ENCODE peak calls at places on chromosomes 12 and 14, in seven cellular contexts. One of them, this sample, is unnamed.

GRCh38 chr12:102479099-102479887 is 1.1 kb downstream of the IGF1 start:
- DNase-seq in HCT116: no peak
- DNase-seq in HepG2: no peak
- DNase-seq in GM12878: peak
- DNase-seq in SK-N-SH: no peak
- DNase-seq in K562: peak
- DNase-seq in H1: no peak
- DNase-seq in this sample: no peak

GRCh38 chr14:64726585-64726890 is 22.3 kb downstream of the PLEKHG3 start:
- DNase-seq in HCT116: peak
- DNase-seq in HepG2: no peak
- DNase-seq in GM12878: no peak
- DNase-seq in SK-N-SH: no peak
- DNase-seq in K562: no peak
- DNase-seq in H1: no peak
- DNase-seq in this sample: no peak

GRCh38 chr12:116381744-116382455 is 104.4 kb upstream of the MED13L start:
- DNase-seq in HCT116: no peak
- DNase-seq in HepG2: no peak
- DNase-seq in GM12878: no peak
- DNase-seq in SK-N-SH: no peak
- DNase-seq in K562: no peak
- DNase-seq in H1: peak
- DNase-seq in this sample: peak

GRCh38 chr12:67804168-67804567 is 155.6 kb downstream of the DYRK2 start:
- DNase-seq in HCT116: no peak
- DNase-seq in HepG2: no peak
- DNase-seq in GM12878: no peak
- DNase-seq in SK-N-SH: no peak
- DNase-seq in K562: no peak
- DNase-seq in H1: no peak
- DNase-seq in this sample: no peak

GRCh38 chr14:52348279-52348678 is 34.2 kb downstream of the PTGER2 start:
- DNase-seq in HCT116: no peak
- DNase-seq in HepG2: no peak
- DNase-seq in GM12878: no peak
- DNase-seq in SK-N-SH: no peak
- DNase-seq in K562: no peak
- DNase-seq in H1: no peak
- DNase-seq in this sample: no peak

GRCh38 chr12:5026342-5026938 is 17.2 kb upstream of the KCNA5 start:
- DNase-seq in HCT116: no peak
- DNase-seq in HepG2: no peak
- DNase-seq in GM12878: no peak
- DNase-seq in SK-N-SH: no peak
- DNase-seq in K562: no peak
- DNase-seq in H1: no peak
- DNase-seq in this sample: no peak

GRCh38 chr12:95440401-95440800 is 33.6 kb upstream of the METAP2 start:
- DNase-seq in HCT116: no peak
- DNase-seq in HepG2: no peak
- DNase-seq in GM12878: no peak
- DNase-seq in SK-N-SH: no peak
- DNase-seq in K562: peak
- DNase-seq in H1: no peak
- DNase-seq in this sample: no peak

GRCh38 chr12:85155791-85156190 is 119.6 kb downstream of the LRRIQ1 start:
- DNase-seq in HCT116: peak
- DNase-seq in HepG2: peak
- DNase-seq in GM12878: no peak
- DNase-seq in SK-N-SH: peak
- DNase-seq in K562: no peak
- DNase-seq in H1: no peak
- DNase-seq in this sample: peak

GRCh38 chr12:103783744-103784664 is 57.0 kb downstream of the NT5DC3 start:
- DNase-seq in HCT116: no peak
- DNase-seq in HepG2: no peak
- DNase-seq in GM12878: no peak
- DNase-seq in SK-N-SH: no peak
- DNase-seq in K562: no peak
- DNase-seq in H1: no peak
- DNase-seq in this sample: peak

GRCh38 chr14:52640137-52640536 is 55.2 kb downstream of the ERO1A start:
- DNase-seq in HCT116: no peak
- DNase-seq in HepG2: no peak
- DNase-seq in GM12878: no peak
- DNase-seq in SK-N-SH: no peak
- DNase-seq in K562: no peak
- DNase-seq in H1: no peak
- DNase-seq in this sample: no peak

GRCh38 chr12:51430196-51430895 is 5.7 kb downstream of the SLC4A8 start:
- DNase-seq in HCT116: no peak
- DNase-seq in HepG2: peak
- DNase-seq in GM12878: no peak
- DNase-seq in SK-N-SH: no peak
- DNase-seq in K562: no peak
- DNase-seq in H1: no peak
- DNase-seq in this sample: no peak

GRCh38 chr14:45362505-45362904 is 109.5 kb upstream of the MIS18BP1 start:
- DNase-seq in HCT116: no peak
- DNase-seq in HepG2: no peak
- DNase-seq in GM12878: no peak
- DNase-seq in SK-N-SH: no peak
- DNase-seq in K562: no peak
- DNase-seq in H1: no peak
- DNase-seq in this sample: no peak

GRCh38 chr12:119157528-119157927 is 21.2 kb upstream of the HSPB8 start:
- DNase-seq in HCT116: no peak
- DNase-seq in HepG2: no peak
- DNase-seq in GM12878: no peak
- DNase-seq in SK-N-SH: no peak
- DNase-seq in K562: no peak
- DNase-seq in H1: no peak
- DNase-seq in this sample: no peak

GRCh38 chr12:51827925-51828818 is 20.3 kb downstream of the FIGNL2 start:
- DNase-seq in HCT116: no peak
- DNase-seq in HepG2: no peak
- DNase-seq in GM12878: no peak
- DNase-seq in SK-N-SH: no peak
- DNase-seq in K562: peak
- DNase-seq in H1: no peak
- DNase-seq in this sample: no peak

GRCh38 chr14:68659021-68659931 is 133.6 kb downstream of the ZFP36L1 start:
- DNase-seq in HCT116: no peak
- DNase-seq in HepG2: no peak
- DNase-seq in GM12878: no peak
- DNase-seq in SK-N-SH: no peak
- DNase-seq in K562: no peak
- DNase-seq in H1: no peak
- DNase-seq in this sample: peak

GRCh38 chr14:34711169-34711568 is 3.2 kb downstream of the CFL2 start:
- DNase-seq in HCT116: no peak
- DNase-seq in HepG2: no peak
- DNase-seq in GM12878: peak
- DNase-seq in SK-N-SH: peak
- DNase-seq in K562: peak
- DNase-seq in H1: no peak
- DNase-seq in this sample: no peak

GRCh38 chr12:59182191-59182590 is 261.9 kb upstream of the LRIG3 start:
- DNase-seq in HCT116: no peak
- DNase-seq in HepG2: no peak
- DNase-seq in GM12878: no peak
- DNase-seq in SK-N-SH: no peak
- DNase-seq in K562: no peak
- DNase-seq in H1: no peak
- DNase-seq in this sample: no peak

GRCh38 chr12:66934289-66934688 is 255.4 kb upstream of the GRIP1 start:
- DNase-seq in HCT116: no peak
- DNase-seq in HepG2: no peak
- DNase-seq in GM12878: no peak
- DNase-seq in SK-N-SH: no peak
- DNase-seq in K562: no peak
- DNase-seq in H1: no peak
- DNase-seq in this sample: peak

GRCh38 chr14:67580336-67581230 is 19.5 kb downstream of the PIGH start:
- DNase-seq in HCT116: no peak
- DNase-seq in HepG2: no peak
- DNase-seq in GM12878: no peak
- DNase-seq in SK-N-SH: no peak
- DNase-seq in K562: no peak
- DNase-seq in H1: no peak
- DNase-seq in this sample: no peak

GRCh38 chr12:117111386-117112267 is 12.4 kb upstream of the TESC start:
- DNase-seq in HCT116: no peak
- DNase-seq in HepG2: no peak
- DNase-seq in GM12878: no peak
- DNase-seq in SK-N-SH: no peak
- DNase-seq in K562: peak
- DNase-seq in H1: no peak
- DNase-seq in this sample: no peak

GRCh38 chr14:104770851-104771272 is 17.9 kb downstream of the SIVA1 start:
- DNase-seq in HCT116: no peak
- DNase-seq in HepG2: no peak
- DNase-seq in GM12878: no peak
- DNase-seq in SK-N-SH: peak
- DNase-seq in K562: peak
- DNase-seq in H1: no peak
- DNase-seq in this sample: no peak

GRCh38 chr12:68899251-68899771 is 33.7 kb downstream of the CPM start:
- DNase-seq in HCT116: peak
- DNase-seq in HepG2: peak
- DNase-seq in GM12878: no peak
- DNase-seq in SK-N-SH: no peak
- DNase-seq in K562: no peak
- DNase-seq in H1: no peak
- DNase-seq in this sample: peak

GRCh38 chr14:106876711-106877110 is 1350.3 kb downstream of the TMEM121 start:
- DNase-seq in HCT116: no peak
- DNase-seq in HepG2: no peak
- DNase-seq in GM12878: no peak
- DNase-seq in SK-N-SH: no peak
- DNase-seq in K562: no peak
- DNase-seq in H1: no peak
- DNase-seq in this sample: no peak

GRCh38 chr14:106877527-106877926 is 1351.1 kb downstream of the TMEM121 start:
- DNase-seq in HCT116: no peak
- DNase-seq in HepG2: no peak
- DNase-seq in GM12878: no peak
- DNase-seq in SK-N-SH: no peak
- DNase-seq in K562: no peak
- DNase-seq in H1: no peak
- DNase-seq in this sample: no peak

GRCh38 chr14:106872619-106873446 is 1346.5 kb downstream of the TMEM121 start:
- DNase-seq in HCT116: no peak
- DNase-seq in HepG2: peak
- DNase-seq in GM12878: no peak
- DNase-seq in SK-N-SH: peak
- DNase-seq in K562: peak
- DNase-seq in H1: no peak
- DNase-seq in this sample: peak

GRCh38 chr14:106874365-106874764 is 1348.0 kb downstream of the TMEM121 start:
- DNase-seq in HCT116: no peak
- DNase-seq in HepG2: no peak
- DNase-seq in GM12878: no peak
- DNase-seq in SK-N-SH: no peak
- DNase-seq in K562: no peak
- DNase-seq in H1: no peak
- DNase-seq in this sample: no peak

GRCh38 chr14:106875503-106875902 is 1349.1 kb downstream of the TMEM121 start:
- DNase-seq in HCT116: no peak
- DNase-seq in HepG2: no peak
- DNase-seq in GM12878: no peak
- DNase-seq in SK-N-SH: no peak
- DNase-seq in K562: no peak
- DNase-seq in H1: no peak
- DNase-seq in this sample: no peak
- TF ChIP-seq JUND in HCT116: no peak
- TF ChIP-seq JUND in HepG2: no peak
- TF ChIP-seq JUND in GM12878: no peak
- TF ChIP-seq JUND in SK-N-SH: no peak
- TF ChIP-seq JUND in K562: no peak
- TF ChIP-seq JUND in H1: no peak
- TF ChIP-seq JUND in this sample: no peak

GRCh38 chr14:76900406-76901085 is 74.3 kb downstream of the LRRC74A start:
- DNase-seq in HCT116: no peak
- DNase-seq in HepG2: no peak
- DNase-seq in GM12878: no peak
- DNase-seq in SK-N-SH: no peak
- DNase-seq in K562: no peak
- DNase-seq in H1: no peak
- DNase-seq in this sample: no peak
- TF ChIP-seq JUND in HCT116: no peak
- TF ChIP-seq JUND in HepG2: no peak
- TF ChIP-seq JUND in GM12878: no peak
- TF ChIP-seq JUND in SK-N-SH: no peak
- TF ChIP-seq JUND in K562: no peak
- TF ChIP-seq JUND in H1: no peak
- TF ChIP-seq JUND in this sample: no peak

DNA sequence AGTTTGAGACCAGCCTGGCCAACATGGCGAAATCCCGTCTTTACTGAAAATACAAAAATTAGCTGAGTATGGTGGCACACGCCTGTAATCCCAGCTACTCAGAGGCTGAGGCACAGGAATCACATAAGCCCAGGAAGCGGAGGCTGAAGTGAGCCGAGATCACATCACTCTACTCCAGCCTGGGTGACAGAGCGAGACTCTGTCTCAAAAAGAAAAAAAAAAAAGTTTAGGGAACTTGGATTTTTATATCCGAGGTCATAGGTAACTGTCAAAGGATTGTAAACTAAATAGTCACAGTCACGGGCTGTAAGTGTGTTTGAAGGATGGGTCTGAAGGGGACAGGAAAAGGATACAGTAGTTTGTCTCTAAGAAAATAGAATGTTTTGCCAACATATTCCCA is 24.4 kb upstream of the REP15 start:
- DNase-seq in HCT116: no peak
- DNase-seq in HepG2: no peak
- DNase-seq in GM12878: no peak
- DNase-seq in SK-N-SH: no peak
- DNase-seq in K562: no peak
- DNase-seq in H1: no peak
- DNase-seq in this sample: no peak
- TF ChIP-seq JUND in HCT116: no peak
- TF ChIP-seq JUND in HepG2: no peak
- TF ChIP-seq JUND in GM12878: no peak
- TF ChIP-seq JUND in SK-N-SH: no peak
- TF ChIP-seq JUND in K562: no peak
- TF ChIP-seq JUND in H1: no peak
- TF ChIP-seq JUND in this sample: no peak

DNA sequence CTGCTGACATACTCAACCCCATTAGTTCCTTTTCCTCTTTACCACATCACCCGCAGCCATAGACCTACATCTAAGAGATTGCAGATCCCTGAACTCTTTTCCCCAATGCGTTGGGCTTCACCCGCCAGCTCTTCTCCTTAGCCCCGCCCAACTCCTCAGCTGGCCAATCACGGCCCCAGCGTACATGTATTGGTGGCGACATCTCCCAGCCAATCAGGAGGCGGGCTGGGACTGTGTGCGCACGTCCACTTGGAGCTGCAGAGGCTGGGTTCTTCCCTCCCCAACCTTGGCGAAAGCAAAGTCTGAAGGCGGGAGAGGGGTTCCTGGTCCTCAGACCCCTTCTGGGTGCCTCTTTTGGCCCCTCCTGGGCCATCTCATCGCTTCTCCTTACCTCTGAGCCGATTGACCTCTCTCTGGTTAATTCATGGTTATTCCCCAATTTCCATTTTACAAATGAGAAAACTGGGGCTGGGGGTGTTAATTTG is 11.0 kb downstream of the PDE1B start:
- DNase-seq in HCT116: peak
- DNase-seq in HepG2: no peak
- DNase-seq in GM12878: peak
- DNase-seq in SK-N-SH: peak
- DNase-seq in K562: peak
- DNase-seq in H1: peak
- DNase-seq in this sample: peak
- TF ChIP-seq JUND in HCT116: no peak
- TF ChIP-seq JUND in HepG2: no peak
- TF ChIP-seq JUND in GM12878: no peak
- TF ChIP-seq JUND in SK-N-SH: no peak
- TF ChIP-seq JUND in K562: no peak
- TF ChIP-seq JUND in H1: no peak
- TF ChIP-seq JUND in this sample: no peak